ENCODE peak calls at places on chromosomes 4 and X, in eight cellular contexts. C is heart left ventricle, I is Peyer's patch, A is body of pancreas, W is tibial nerve, D is GM12891, J is uterus, M is A549. F is an unnamed sample.
A peak's percentile ranks its signal among the peaks of the same experiment; 100 is the strongest.

GRCh38 chr4:47913328-47913727 is 1.1 kb downstream of the NFXL1 start:
- DNase-seq in C (no peak), I (no peak), A (no peak), W (no peak), D (no peak), J (no peak), M (no peak), F (no peak)

GRCh38 chrX:11881485-11882170 is 123.6 kb downstream of the MSL3 start:
- DNase-seq in C (no peak), I (no peak), A (no peak), W (no peak), D (no peak), J (no peak), M (no peak), F (no peak)

GRCh38 chr4:19566041-19566440 is 685.7 kb upstream of the SLIT2 start:
- DNase-seq in C (no peak), I (no peak), A (no peak), W (no peak), D (no peak), J (no peak), M (no peak), F (no peak)

GRCh38 chrX:75276666-75277065 is 2.8 kb downstream of the UPRT start:
- DNase-seq in C (no peak), I (no peak), A (no peak), W (no peak), D (no peak), J (no peak), M (no peak), F (no peak)

GRCh38 chrX:52368368-52369055 is at the start of gene XAGE2:
- DNase-seq in C (no peak), I (no peak), A (no peak), W (no peak), D (no peak), J (no peak), M (no peak), F (no peak)

GRCh38 chrX:131572372-131573014 is 28.6 kb downstream of the OR13H1 start:
- DNase-seq in C (no peak), I (no peak), A (no peak), W (no peak), D (no peak), J (no peak), M (no peak), F (no peak)

GRCh38 chr4:1347410-1347864 is 429 bp downstream of the UVSSA start:
- DNase-seq in C (peak; percentile 79), I (peak; percentile 76), A (peak; percentile 81), W (peak; percentile 57), D (peak; percentile 76), J (peak; percentile 77), M (peak; percentile 33), F (peak; percentile 62)

GRCh38 chrX:136767104-136767941 is 13.4 kb downstream of the ARHGEF6 start:
- DNase-seq in C (peak; percentile 73), I (peak; percentile 73), A (peak; percentile 78), W (peak; percentile 24), D (peak; percentile 35), J (peak; percentile 60), M (peak; percentile 53), F (peak; percentile 26)

GRCh38 chr4:154421618-154422017 is 70.0 kb downstream of the DCHS2 start:
- DNase-seq in C (no peak), I (no peak), A (no peak), W (no peak), D (no peak), J (no peak), M (no peak), F (no peak)

GRCh38 chrX:136106920-136107534 is 40.3 kb upstream of the FHL1 start:
- DNase-seq in C (no peak), I (no peak), A (no peak), W (no peak), D (no peak), J (no peak), M (no peak), F (no peak)

GRCh38 chr4:153419673-153420278 is 46.4 kb upstream of the TMEM131L start:
- DNase-seq in C (no peak), I (no peak), A (no peak), W (no peak), D (no peak), J (no peak), M (no peak), F (no peak)

GRCh38 chrX:82816572-82816971 is 691.5 kb upstream of the POU3F4 start:
- DNase-seq in C (no peak), I (no peak), A (no peak), W (no peak), D (no peak), J (no peak), M (no peak), F (peak; percentile 1)

GRCh38 chr4:17721496-17722360 is 59.7 kb downstream of the FAM184B start:
- DNase-seq in C (no peak), I (no peak), A (no peak), W (no peak), D (no peak), J (no peak), M (no peak), F (no peak)

GRCh38 chr4:15451866-15452765 is 17.6 kb upstream of the CC2D2A start:
- DNase-seq in C (no peak), I (no peak), A (no peak), W (peak; percentile 50), D (no peak), J (no peak), M (peak; percentile 21), F (peak; percentile 26)

GRCh38 chr4:35465096-35465495 is 779.2 kb downstream of the ARAP2 start:
- DNase-seq in C (no peak), I (no peak), A (no peak), W (no peak), D (no peak), J (no peak), M (no peak), F (no peak)

GRCh38 chrX:149521438-149521837 is 16.3 kb upstream of the IDS start:
- DNase-seq in C (no peak), I (no peak), A (no peak), W (no peak), D (no peak), J (no peak), M (no peak), F (no peak)

GRCh38 chr4:186904104-186904503 is 180.4 kb upstream of the FAT1 start:
- DNase-seq in C (no peak), I (no peak), A (no peak), W (no peak), D (no peak), J (no peak), M (peak; percentile 51), F (peak; percentile 7)

GRCh38 chrX:2466876-2467656 is 33.7 kb downstream of the DHRSX start:
- DNase-seq in C (no peak), I (no peak), A (no peak), W (no peak), D (no peak), J (no peak), M (no peak), F (no peak)

GRCh38 chrX:13432376-13432775 is 112.5 kb upstream of the ATXN3L start:
- DNase-seq in C (peak; percentile 46), I (no peak), A (peak; percentile 28), W (peak; percentile 64), D (no peak), J (peak; percentile 86), M (no peak), F (no peak)

GRCh38 chr4:1072830-1073446 is 40.4 kb downstream of the RNF212 start:
- DNase-seq in C (no peak), I (peak; percentile 90), A (peak; percentile 80), W (peak; percentile 70), D (peak; percentile 48), J (peak; percentile 37), M (peak; percentile 65), F (peak; percentile 25)

GRCh38 chr4:2416564-2417195 is 1.8 kb downstream of the ZFYVE28 start:
- DNase-seq in C (no peak), I (peak; percentile 75), A (no peak), W (no peak), D (no peak), J (no peak), M (no peak), F (no peak)

GRCh38 chr4:53171797-53172196 is 194.1 kb downstream of the SCFD2 start:
- DNase-seq in C (no peak), I (no peak), A (no peak), W (no peak), D (no peak), J (no peak), M (no peak), F (no peak)

GRCh38 chr4:53175640-53176039 is 190.2 kb downstream of the SCFD2 start:
- DNase-seq in C (no peak), I (no peak), A (no peak), W (no peak), D (no peak), J (no peak), M (no peak), F (no peak)

GRCh38 chr4:53174824-53175223 is 191.0 kb downstream of the SCFD2 start:
- DNase-seq in C (no peak), I (no peak), A (no peak), W (no peak), D (no peak), J (no peak), M (no peak), F (no peak)

GRCh38 chr4:53169695-53170617 is 195.9 kb downstream of the SCFD2 start:
- DNase-seq in C (no peak), I (no peak), A (no peak), W (no peak), D (no peak), J (no peak), M (no peak), F (no peak)

GRCh38 chr4:53173576-53173975 is 192.3 kb downstream of the SCFD2 start:
- DNase-seq in C (no peak), I (no peak), A (no peak), W (no peak), D (no peak), J (no peak), M (no peak), F (no peak)
- TF ChIP-seq POLR2A in C (no peak), I (no peak), A (no peak), W (no peak), D (no peak), J (no peak), M (no peak), F (no peak)

GRCh38 chrX:41009816-41010187 is 75.4 kb upstream of the USP9X start:
- DNase-seq in C (no peak), I (no peak), A (no peak), W (no peak), D (no peak), J (no peak), M (no peak), F (no peak)
- TF ChIP-seq POLR2A in C (no peak), I (no peak), A (no peak), W (no peak), D (no peak), J (no peak), M (no peak), F (no peak)

DNA sequence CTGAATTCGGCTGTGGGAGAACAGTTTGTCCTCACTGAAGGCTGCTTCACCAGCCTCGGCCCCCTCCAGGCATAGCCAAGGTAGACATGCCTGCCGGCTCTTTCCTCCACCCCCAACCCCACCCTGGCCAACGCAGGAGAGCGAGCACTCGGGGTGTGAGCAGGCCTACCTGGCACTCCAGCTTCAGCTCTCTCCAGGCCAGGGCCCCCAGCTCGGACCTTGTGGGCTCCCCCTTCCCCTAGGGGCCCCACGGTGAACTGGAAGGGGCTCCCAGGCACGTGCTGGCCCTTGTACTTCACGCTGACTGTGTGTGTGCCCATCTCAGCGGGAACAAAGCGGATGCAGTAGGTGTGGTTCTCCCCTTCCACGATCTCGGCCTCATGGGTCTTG is 22.4 kb downstream of the FLNA start:
- DNase-seq in C (no peak), I (no peak), A (no peak), W (no peak), D (no peak), J (peak; percentile 20), M (no peak), F (no peak)
- TF ChIP-seq POLR2A in C (no peak), I (no peak), A (no peak), W (no peak), D (no peak), J (no peak), M (no peak), F (no peak)

GRCh38 chrX:43661521-43662240 is 5.6 kb downstream of the MAOA start:
- DNase-seq in C (no peak), I (no peak), A (no peak), W (peak; percentile 16), D (no peak), J (peak; percentile 31), M (no peak), F (no peak)
- TF ChIP-seq POLR2A in C (no peak), I (no peak), A (no peak), W (no peak), D (no peak), J (no peak), M (no peak), F (no peak)